ENCODE peak calls at places on chromosomes 5 and 9, in seven cellular contexts. One of them, this sample, is unnamed.

GRCh38 chr5:137630972-137631370 is 104.9 kb downstream of the KLHL3 start:
- DNase-seq in AG04450: no peak
- DNase-seq in prostate gland: no peak
- DNase-seq in OCI-LY7: no peak
- DNase-seq in BJ: no peak
- DNase-seq in type B pancreatic cell: no peak
- DNase-seq in AG04449: no peak
- DNase-seq in this sample: no peak

GRCh38 chr9:88312070-88312469 is 76.2 kb upstream of the SPIN1 start:
- DNase-seq in AG04450: no peak
- DNase-seq in prostate gland: no peak
- DNase-seq in OCI-LY7: no peak
- DNase-seq in BJ: no peak
- DNase-seq in type B pancreatic cell: no peak
- DNase-seq in AG04449: no peak
- DNase-seq in this sample: no peak

GRCh38 chr5:172450861-172451695 is 3.2 kb downstream of the SH3PXD2B start:
- DNase-seq in AG04450: no peak
- DNase-seq in prostate gland: no peak
- DNase-seq in OCI-LY7: peak
- DNase-seq in BJ: no peak
- DNase-seq in type B pancreatic cell: no peak
- DNase-seq in AG04449: no peak
- DNase-seq in this sample: peak

GRCh38 chr9:79221084-79221483 is 350.7 kb upstream of the TLE4 start:
- DNase-seq in AG04450: no peak
- DNase-seq in prostate gland: no peak
- DNase-seq in OCI-LY7: no peak
- DNase-seq in BJ: peak
- DNase-seq in type B pancreatic cell: no peak
- DNase-seq in AG04449: peak
- DNase-seq in this sample: no peak

GRCh38 chr5:151784141-151784540 is 12.4 kb downstream of the G3BP1 start:
- DNase-seq in AG04450: no peak
- DNase-seq in prostate gland: no peak
- DNase-seq in OCI-LY7: no peak
- DNase-seq in BJ: no peak
- DNase-seq in type B pancreatic cell: no peak
- DNase-seq in AG04449: no peak
- DNase-seq in this sample: no peak

GRCh38 chr9:124358617-124359016 is 56.6 kb downstream of the PSMB7 start:
- DNase-seq in AG04450: no peak
- DNase-seq in prostate gland: no peak
- DNase-seq in OCI-LY7: no peak
- DNase-seq in BJ: no peak
- DNase-seq in type B pancreatic cell: no peak
- DNase-seq in AG04449: no peak
- DNase-seq in this sample: no peak

GRCh38 chr5:103031607-103032006 is 88.3 kb downstream of the GIN1 start:
- DNase-seq in AG04450: no peak
- DNase-seq in prostate gland: no peak
- DNase-seq in OCI-LY7: no peak
- DNase-seq in BJ: no peak
- DNase-seq in type B pancreatic cell: no peak
- DNase-seq in AG04449: no peak
- DNase-seq in this sample: no peak

GRCh38 chr5:21680196-21680595 is 1172.9 kb downstream of the CDH12 start:
- DNase-seq in AG04450: peak
- DNase-seq in prostate gland: no peak
- DNase-seq in OCI-LY7: no peak
- DNase-seq in BJ: peak
- DNase-seq in type B pancreatic cell: no peak
- DNase-seq in AG04449: peak
- DNase-seq in this sample: no peak

GRCh38 chr9:91302831-91303230 is 58.9 kb downstream of the AUH start:
- DNase-seq in AG04450: peak
- DNase-seq in prostate gland: no peak
- DNase-seq in OCI-LY7: no peak
- DNase-seq in BJ: peak
- DNase-seq in type B pancreatic cell: no peak
- DNase-seq in AG04449: peak
- DNase-seq in this sample: no peak

GRCh38 chr9:37760416-37761165 is 7.0 kb downstream of the TRMT10B start:
- DNase-seq in AG04450: peak
- DNase-seq in prostate gland: no peak
- DNase-seq in OCI-LY7: no peak
- DNase-seq in BJ: no peak
- DNase-seq in type B pancreatic cell: no peak
- DNase-seq in AG04449: peak
- DNase-seq in this sample: no peak

GRCh38 chr5:154042751-154043150 is 4.0 kb downstream of the MFAP3 start:
- DNase-seq in AG04450: no peak
- DNase-seq in prostate gland: no peak
- DNase-seq in OCI-LY7: no peak
- DNase-seq in BJ: no peak
- DNase-seq in type B pancreatic cell: no peak
- DNase-seq in AG04449: no peak
- DNase-seq in this sample: no peak

GRCh38 chr5:6029811-6030271 is 348.5 kb downstream of the MED10 start:
- DNase-seq in AG04450: no peak
- DNase-seq in prostate gland: no peak
- DNase-seq in OCI-LY7: no peak
- DNase-seq in BJ: no peak
- DNase-seq in type B pancreatic cell: no peak
- DNase-seq in AG04449: no peak
- DNase-seq in this sample: no peak

GRCh38 chr9:99023831-99024230 is 80.1 kb downstream of the COL15A1 start:
- DNase-seq in AG04450: no peak
- DNase-seq in prostate gland: no peak
- DNase-seq in OCI-LY7: peak
- DNase-seq in BJ: no peak
- DNase-seq in type B pancreatic cell: no peak
- DNase-seq in AG04449: no peak
- DNase-seq in this sample: no peak

GRCh38 chr9:37602817-37603216 is 10.4 kb upstream of the TOMM5 start:
- DNase-seq in AG04450: no peak
- DNase-seq in prostate gland: peak
- DNase-seq in OCI-LY7: no peak
- DNase-seq in BJ: no peak
- DNase-seq in type B pancreatic cell: no peak
- DNase-seq in AG04449: no peak
- DNase-seq in this sample: no peak

GRCh38 chr5:96037128-96037527 is 75.5 kb upstream of the ELL2 start:
- DNase-seq in AG04450: no peak
- DNase-seq in prostate gland: no peak
- DNase-seq in OCI-LY7: no peak
- DNase-seq in BJ: no peak
- DNase-seq in type B pancreatic cell: no peak
- DNase-seq in AG04449: no peak
- DNase-seq in this sample: no peak

GRCh38 chr5:143723159-143723558 is 88.8 kb upstream of the HMHB1 start:
- DNase-seq in AG04450: no peak
- DNase-seq in prostate gland: no peak
- DNase-seq in OCI-LY7: no peak
- DNase-seq in BJ: no peak
- DNase-seq in type B pancreatic cell: no peak
- DNase-seq in AG04449: no peak
- DNase-seq in this sample: no peak

GRCh38 chr9:4839470-4839912 is 46.7 kb downstream of the RCL1 start:
- DNase-seq in AG04450: no peak
- DNase-seq in prostate gland: no peak
- DNase-seq in OCI-LY7: no peak
- DNase-seq in BJ: no peak
- DNase-seq in type B pancreatic cell: no peak
- DNase-seq in AG04449: no peak
- DNase-seq in this sample: no peak

GRCh38 chr5:2193142-2193922 is 310.6 kb upstream of the IRX4 start:
- DNase-seq in AG04450: no peak
- DNase-seq in prostate gland: no peak
- DNase-seq in OCI-LY7: no peak
- DNase-seq in BJ: no peak
- DNase-seq in type B pancreatic cell: no peak
- DNase-seq in AG04449: no peak
- DNase-seq in this sample: no peak

GRCh38 chr9:77793909-77794308 is 145.8 kb upstream of the GNA14 start:
- DNase-seq in AG04450: no peak
- DNase-seq in prostate gland: no peak
- DNase-seq in OCI-LY7: no peak
- DNase-seq in BJ: peak
- DNase-seq in type B pancreatic cell: no peak
- DNase-seq in AG04449: no peak
- DNase-seq in this sample: no peak

DNA sequence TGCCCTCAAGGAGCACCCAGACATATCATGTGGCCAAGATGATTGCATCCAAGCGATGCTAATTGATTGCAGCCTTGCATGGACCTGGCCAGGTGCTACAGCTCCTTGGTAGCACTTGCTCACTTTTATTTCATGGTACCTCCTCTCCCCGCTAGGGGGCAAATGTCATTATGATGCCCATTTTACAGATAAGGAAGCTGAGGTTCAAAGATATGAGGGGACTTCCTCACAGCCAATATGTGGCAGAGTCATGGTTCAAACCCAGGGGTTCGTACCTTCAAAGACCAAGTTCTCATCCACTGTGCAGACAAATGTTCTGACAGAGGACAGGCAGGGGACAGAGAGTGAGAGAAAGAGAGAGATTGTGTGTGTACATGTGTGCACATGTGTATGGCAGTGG is 21.9 kb upstream of the KCNMB1 start:
- DNase-seq in AG04450: no peak
- DNase-seq in prostate gland: no peak
- DNase-seq in OCI-LY7: peak
- DNase-seq in BJ: no peak
- DNase-seq in type B pancreatic cell: no peak
- DNase-seq in AG04449: no peak
- DNase-seq in this sample: peak
- TF ChIP-seq CTCF in AG04450: no peak
- TF ChIP-seq CTCF in prostate gland: no peak
- TF ChIP-seq CTCF in OCI-LY7: peak
- TF ChIP-seq CTCF in BJ: no peak
- TF ChIP-seq CTCF in type B pancreatic cell: peak
- TF ChIP-seq CTCF in AG04449: no peak
- TF ChIP-seq CTCF in this sample: peak

DNA sequence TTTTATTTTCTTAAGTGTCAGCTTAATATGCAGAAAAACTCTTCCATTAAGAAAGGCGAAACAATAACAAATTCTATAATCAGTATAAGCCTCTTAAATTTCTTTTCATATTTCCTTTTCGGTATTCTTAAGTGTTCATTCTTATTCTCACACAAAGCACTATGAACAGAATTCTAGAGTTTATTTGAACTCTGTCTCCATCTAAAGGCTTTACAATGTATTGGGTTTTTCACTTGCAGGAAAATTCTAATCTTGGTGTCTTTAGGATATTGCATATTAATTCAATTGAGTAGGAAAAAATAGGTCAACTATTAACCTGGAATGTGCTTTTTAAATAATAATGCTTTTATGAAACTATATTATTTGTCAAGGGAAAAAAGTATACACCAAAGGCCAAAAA is 166.6 kb downstream of the SLF1 start:
- DNase-seq in AG04450: no peak
- DNase-seq in prostate gland: no peak
- DNase-seq in OCI-LY7: peak
- DNase-seq in BJ: no peak
- DNase-seq in type B pancreatic cell: no peak
- DNase-seq in AG04449: no peak
- DNase-seq in this sample: no peak
- TF ChIP-seq CTCF in AG04450: peak
- TF ChIP-seq CTCF in prostate gland: no peak
- TF ChIP-seq CTCF in OCI-LY7: peak
- TF ChIP-seq CTCF in BJ: peak
- TF ChIP-seq CTCF in type B pancreatic cell: peak
- TF ChIP-seq CTCF in AG04449: no peak
- TF ChIP-seq CTCF in this sample: no peak

GRCh38 chr5:168991991-168992390 is 308.9 kb downstream of the SLIT3 start:
- DNase-seq in AG04450: no peak
- DNase-seq in prostate gland: no peak
- DNase-seq in OCI-LY7: no peak
- DNase-seq in BJ: no peak
- DNase-seq in type B pancreatic cell: no peak
- DNase-seq in AG04449: no peak
- DNase-seq in this sample: no peak

GRCh38 chr5:168989731-168990505 is 311.0 kb downstream of the SLIT3 start:
- DNase-seq in AG04450: no peak
- DNase-seq in prostate gland: no peak
- DNase-seq in OCI-LY7: peak
- DNase-seq in BJ: no peak
- DNase-seq in type B pancreatic cell: no peak
- DNase-seq in AG04449: no peak
- DNase-seq in this sample: no peak

GRCh38 chr5:168995024-168995423 is 305.9 kb downstream of the SLIT3 start:
- DNase-seq in AG04450: no peak
- DNase-seq in prostate gland: no peak
- DNase-seq in OCI-LY7: no peak
- DNase-seq in BJ: no peak
- DNase-seq in type B pancreatic cell: no peak
- DNase-seq in AG04449: no peak
- DNase-seq in this sample: no peak

GRCh38 chr5:168991311-168991710 is 309.6 kb downstream of the SLIT3 start:
- DNase-seq in AG04450: no peak
- DNase-seq in prostate gland: no peak
- DNase-seq in OCI-LY7: no peak
- DNase-seq in BJ: no peak
- DNase-seq in type B pancreatic cell: no peak
- DNase-seq in AG04449: no peak
- DNase-seq in this sample: no peak

DNA sequence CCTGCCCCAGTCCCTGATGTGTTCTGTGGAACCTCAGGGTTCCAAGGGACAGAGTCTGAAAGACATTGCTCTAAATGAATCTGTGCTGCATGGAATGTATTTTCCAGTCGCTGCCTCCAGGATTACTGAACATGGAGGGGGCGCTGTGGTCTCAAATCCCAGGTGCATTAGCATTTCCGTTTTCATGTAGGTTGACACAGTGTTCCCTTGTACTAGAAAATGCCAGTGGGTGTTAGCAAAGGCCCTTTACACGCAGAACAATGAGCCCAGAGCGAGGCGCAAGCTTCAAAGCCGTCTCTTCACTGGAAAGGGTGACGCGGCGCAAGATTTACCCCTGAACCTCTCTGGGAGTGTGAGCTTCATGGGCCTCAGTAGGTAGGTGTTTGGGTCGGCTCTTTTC is 308.3 kb downstream of the SLIT3 start:
- DNase-seq in AG04450: no peak
- DNase-seq in prostate gland: peak
- DNase-seq in OCI-LY7: no peak
- DNase-seq in BJ: no peak
- DNase-seq in type B pancreatic cell: no peak
- DNase-seq in AG04449: no peak
- DNase-seq in this sample: no peak
- TF ChIP-seq CTCF in AG04450: no peak
- TF ChIP-seq CTCF in prostate gland: no peak
- TF ChIP-seq CTCF in OCI-LY7: peak
- TF ChIP-seq CTCF in BJ: no peak
- TF ChIP-seq CTCF in type B pancreatic cell: peak
- TF ChIP-seq CTCF in AG04449: peak
- TF ChIP-seq CTCF in this sample: no peak

DNA sequence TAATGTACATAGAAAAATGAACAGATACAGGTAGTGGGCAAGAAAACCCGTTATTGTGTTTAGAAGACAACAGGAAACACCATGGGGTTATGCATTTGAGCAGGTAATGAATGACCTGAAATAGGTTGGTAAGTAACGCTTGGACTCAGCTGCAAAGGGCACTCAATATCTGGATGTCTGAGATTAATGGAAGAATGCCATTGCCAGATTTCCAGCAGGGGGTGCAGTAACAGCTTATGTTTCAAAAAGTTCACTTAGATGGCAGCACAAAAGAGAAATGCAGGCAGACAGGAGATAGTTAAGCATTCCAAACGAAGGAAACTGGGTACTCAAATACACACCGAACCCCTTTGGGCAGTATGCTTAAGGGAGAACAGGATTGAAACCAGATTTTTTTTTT is 285.5 kb upstream of the VLDLR start:
- DNase-seq in AG04450: no peak
- DNase-seq in prostate gland: no peak
- DNase-seq in OCI-LY7: no peak
- DNase-seq in BJ: no peak
- DNase-seq in type B pancreatic cell: no peak
- DNase-seq in AG04449: no peak
- DNase-seq in this sample: no peak
- TF ChIP-seq CTCF in AG04450: peak
- TF ChIP-seq CTCF in prostate gland: no peak
- TF ChIP-seq CTCF in OCI-LY7: peak
- TF ChIP-seq CTCF in BJ: peak
- TF ChIP-seq CTCF in type B pancreatic cell: peak
- TF ChIP-seq CTCF in AG04449: no peak
- TF ChIP-seq CTCF in this sample: no peak

This sample was measured in GM13976.